ENCODE peak calls at places on chromosomes 11 and 22, in seven cellular contexts. F is cardiac muscle cell, M is left ventricle myocardium inferior, Z is AG04450, L is HCT116, V is pancreas, Q is spleen. X is an unnamed sample.

GRCh38 chr22:24068717-24069116 is 57.6 kb downstream of the CABIN1 start:
- DNase-seq in F (no peak), M (no peak), Z (no peak), L (no peak), V (no peak), Q (no peak), X (no peak)

GRCh38 chr11:118889796-118890195 is 6.1 kb downstream of the CXCR5 start:
- DNase-seq in F (peak; percentile 50), M (peak; percentile 74), Z (no peak), L (no peak), V (peak; percentile 67), Q (no peak), X (peak; percentile 90)

GRCh38 chr22:28594784-28595324 is 84.8 kb downstream of the TTC28 start:
- DNase-seq in F (peak; percentile 80), M (no peak), Z (peak; percentile 23), L (peak; percentile 35), V (no peak), Q (no peak), X (no peak)

GRCh38 chr22:50107529-50107928 is 17.7 kb downstream of the MOV10L1 start:
- DNase-seq in F (no peak), M (no peak), Z (no peak), L (no peak), V (no peak), Q (no peak), X (no peak)

GRCh38 chr11:68202165-68202564 is 10.9 kb downstream of the KMT5B start:
- DNase-seq in F (no peak), M (no peak), Z (no peak), L (no peak), V (no peak), Q (no peak), X (no peak)

GRCh38 chr11:57430946-57431345 is 4.0 kb upstream of the SLC43A3 start:
- DNase-seq in F (no peak), M (no peak), Z (no peak), L (no peak), V (no peak), Q (no peak), X (no peak)

GRCh38 chr11:34501500-34501899 is 12.1 kb downstream of the ELF5 start:
- DNase-seq in F (peak; percentile 92), M (no peak), Z (peak; percentile 73), L (no peak), V (no peak), Q (no peak), X (no peak)

GRCh38 chr11:1755344-1756023 is 5.1 kb upstream of the IFITM10 start:
- DNase-seq in F (no peak), M (peak; percentile 79), Z (no peak), L (no peak), V (peak; percentile 48), Q (peak; percentile 74), X (no peak)

GRCh38 chr11:28756977-28757376 is 648.8 kb downstream of the METTL15 start:
- DNase-seq in F (peak; percentile 87), M (no peak), Z (peak; percentile 56), L (no peak), V (no peak), Q (no peak), X (no peak)

GRCh38 chr11:35275808-35276170 is 136.8 kb downstream of the CD44 start:
- DNase-seq in F (no peak), M (no peak), Z (no peak), L (no peak), V (no peak), Q (no peak), X (no peak)

GRCh38 chr22:48719978-48720661 is 1107.6 kb downstream of the BRD1 start:
- DNase-seq in F (no peak), M (peak; percentile 8), Z (no peak), L (no peak), V (no peak), Q (peak; percentile 40), X (no peak)

GRCh38 chr11:83979593-83979992 is 693.4 kb upstream of the CCDC90B start:
- DNase-seq in F (no peak), M (no peak), Z (no peak), L (no peak), V (no peak), Q (no peak), X (no peak)

DNA sequence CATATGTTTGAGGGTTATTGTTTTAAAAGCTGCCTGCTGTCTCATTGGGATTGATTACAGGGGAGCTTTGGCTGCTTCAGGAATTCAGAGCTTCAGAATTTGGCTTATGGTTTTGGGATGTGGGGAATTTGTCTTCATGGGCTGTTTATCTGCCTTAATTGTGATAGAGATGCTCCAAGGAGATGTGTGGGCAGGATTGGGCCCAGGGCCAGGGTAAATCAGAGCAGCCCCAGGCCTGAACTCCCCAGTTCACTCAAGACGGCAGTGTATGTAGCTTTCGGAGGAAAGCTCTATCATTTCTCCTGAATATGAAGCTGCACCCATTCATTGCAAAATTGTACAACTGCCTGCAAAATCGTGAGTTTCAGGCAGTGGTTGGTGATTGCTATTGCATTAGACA is 88.5 kb downstream of the ALX4 start:
- DNase-seq in F (peak; percentile 58), M (no peak), Z (no peak), L (no peak), V (no peak), Q (no peak), X (no peak)
- H3K27ac ChIP-seq in F (no peak overlapping the region), M (no peak overlapping the region), Z (no peak overlapping the region), L (no peak overlapping the region), V (no peak overlapping the region), Q (no peak overlapping the region), X (no peak overlapping the region)

GRCh38 chr11:13278620-13279486 is 1.3 kb downstream of the BMAL1 start:
- DNase-seq in F (no peak), M (peak; percentile 18), Z (no peak), L (no peak), V (peak; percentile 73), Q (peak; percentile 87), X (peak; percentile 67)
- H3K27ac ChIP-seq in F (no peak overlapping the region), M (peak overlapping the region; percentile 91), Z (no peak overlapping the region), L (peak overlapping the region; percentile 60), V (peak overlapping the region; percentile 87), Q (peak overlapping the region; percentile 87), X (peak overlapping the region; percentile 96)

DNA sequence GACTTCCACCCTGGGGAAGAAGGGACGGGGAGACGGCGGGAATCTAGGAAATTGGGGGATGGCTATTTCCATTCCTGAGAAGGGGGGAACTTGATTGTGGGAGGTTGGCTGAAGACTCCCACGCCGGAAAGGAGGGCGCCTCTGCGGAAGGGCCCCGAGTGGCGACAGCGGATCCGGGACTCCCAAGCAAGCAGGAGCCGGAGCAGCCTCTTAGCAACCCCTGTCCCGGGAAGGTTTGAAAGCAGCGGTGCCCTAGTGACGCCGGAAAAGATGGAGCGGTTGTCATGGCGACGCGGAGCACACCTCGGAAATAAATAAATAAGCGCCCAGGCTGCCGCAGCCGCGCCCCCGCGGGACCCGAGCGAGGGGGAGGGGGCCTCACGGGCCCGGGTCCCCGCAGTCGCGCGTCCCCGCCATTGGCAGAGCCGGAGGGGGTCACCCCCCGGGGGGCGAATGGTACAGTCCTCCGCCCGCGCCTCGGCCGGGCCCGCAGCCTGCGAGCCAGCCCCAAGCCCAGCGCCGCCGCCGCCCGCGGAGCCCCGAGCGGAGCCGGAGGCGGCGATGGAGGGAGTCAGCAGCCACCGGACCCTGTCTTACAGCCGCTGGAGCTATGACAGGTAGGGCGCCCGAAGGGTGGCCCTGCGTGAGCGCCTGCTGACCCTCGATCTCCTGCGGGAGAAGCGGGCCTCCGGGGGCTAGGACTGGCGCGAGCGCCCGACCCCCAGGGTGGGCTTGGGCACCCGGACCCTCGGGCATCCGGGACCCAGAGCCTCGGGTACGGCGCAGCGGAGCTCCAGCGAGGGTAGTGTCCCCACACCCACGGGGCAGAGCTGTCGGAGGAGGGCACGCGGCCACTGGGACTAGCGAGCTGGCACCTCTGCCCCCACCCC is 31.9 kb downstream of the EIF3F start:
- DNase-seq in F (peak; percentile 81), M (peak; percentile 76), Z (peak; percentile 16), L (no peak), V (peak; percentile 80), Q (peak; percentile 82), X (peak; percentile 84)
- H3K27ac ChIP-seq in F (no peak overlapping the region), M (peak overlapping the region; percentile 88), Z (no peak overlapping the region), L (no peak overlapping the region), V (no peak overlapping the region), Q (peak overlapping the region; percentile 27), X (peak overlapping the region; percentile 48)

GRCh38 chr22:25183959-25184619 is 15.6 kb upstream of the CRYBB3 start:
- DNase-seq in F (no peak), M (no peak), Z (no peak), L (no peak), V (no peak), Q (no peak), X (no peak)
- H3K27ac ChIP-seq in F (no peak overlapping the region), M (no peak overlapping the region), Z (no peak overlapping the region), L (no peak overlapping the region), V (no peak overlapping the region), Q (no peak overlapping the region), X (no peak overlapping the region)

GRCh38 chr11:92510591-92510990 is 286.0 kb downstream of the FAT3 start:
- DNase-seq in F (no peak), M (no peak), Z (no peak), L (no peak), V (no peak), Q (no peak), X (no peak)
- H3K27ac ChIP-seq in F (no peak overlapping the region), M (no peak overlapping the region), Z (no peak overlapping the region), L (no peak overlapping the region), V (no peak overlapping the region), Q (no peak overlapping the region), X (no peak overlapping the region)

DNA sequence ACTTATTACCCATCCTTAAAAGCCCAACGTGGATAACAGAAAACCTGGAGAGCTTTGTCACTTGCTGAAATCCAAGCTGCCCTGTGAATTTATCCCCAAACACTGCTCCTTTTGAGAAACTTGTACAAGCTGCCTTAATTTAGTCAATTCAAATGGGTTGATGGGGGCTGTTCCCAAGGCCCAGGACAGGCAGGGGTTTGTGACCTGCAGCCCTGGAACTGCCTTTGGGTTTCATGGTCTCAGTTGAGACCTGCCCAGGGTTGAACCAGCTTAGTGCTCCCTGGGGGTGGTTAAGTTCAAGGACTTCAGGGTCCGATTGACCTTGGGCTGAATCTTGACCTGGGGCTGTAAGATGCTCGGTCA is 112.1 kb upstream of the OR4B1 start:
- DNase-seq in F (no peak), M (no peak), Z (no peak), L (no peak), V (no peak), Q (no peak), X (no peak)
- H3K27ac ChIP-seq in F (no peak overlapping the region), M (peak overlapping the region; percentile 26), Z (no peak overlapping the region), L (no peak overlapping the region), V (peak overlapping the region; percentile 83), Q (no peak overlapping the region), X (no peak overlapping the region)

DNA sequence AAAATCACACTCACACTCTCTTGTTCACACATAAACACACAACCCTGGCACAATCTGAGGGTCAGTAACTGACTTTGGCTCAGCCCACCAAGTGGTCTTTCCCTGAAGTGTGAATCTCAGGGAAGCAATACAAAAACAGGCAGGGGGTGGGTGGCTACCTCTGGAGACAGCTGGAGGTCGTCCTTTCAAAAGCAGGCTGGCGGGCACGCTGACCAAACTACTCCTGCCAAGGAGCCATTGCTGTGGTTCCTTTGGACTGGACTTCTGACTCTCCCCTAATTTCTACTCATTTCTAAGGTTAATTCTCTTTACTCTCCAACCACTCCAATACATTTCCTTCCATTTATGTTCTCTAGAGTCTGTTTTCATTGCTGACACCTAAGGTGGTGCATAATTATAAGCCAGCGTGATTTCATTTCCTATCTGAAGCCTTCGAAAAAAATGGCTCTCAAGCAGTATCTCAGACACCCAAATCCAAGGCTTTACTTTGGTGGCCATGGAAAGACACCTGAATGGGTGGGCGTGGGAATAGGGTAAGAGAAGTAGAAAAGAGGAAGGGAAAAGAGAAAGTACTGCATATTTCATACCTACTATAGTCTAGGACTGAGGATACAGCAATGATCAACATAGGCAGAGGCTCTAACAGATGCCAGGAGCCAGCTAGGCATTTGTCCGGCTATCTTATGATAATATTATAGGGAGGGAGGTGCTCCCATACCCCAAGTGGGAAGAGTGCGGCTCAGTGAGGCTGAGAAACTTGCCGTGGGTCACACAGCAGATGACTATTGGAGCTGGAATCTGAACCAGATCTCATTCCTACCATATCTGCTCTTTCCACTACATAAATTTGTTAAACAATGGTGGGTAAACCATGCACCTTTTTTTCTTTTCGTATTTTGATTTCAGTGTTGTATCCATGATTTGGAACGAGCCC is 22.0 kb downstream of the FZD4 start:
- DNase-seq in F (no peak), M (no peak), Z (no peak), L (no peak), V (no peak), Q (no peak), X (no peak)
- H3K27ac ChIP-seq in F (peak overlapping the region; percentile 36), M (peak overlapping the region; percentile 30), Z (no peak overlapping the region), L (no peak overlapping the region), V (no peak overlapping the region), Q (peak overlapping the region; percentile 56), X (peak overlapping the region; percentile 28)

X was measured in tibial artery.